ENCODE peak calls at places on chromosomes 3 and 15, in nine cellular contexts. K is CD8-positive, alpha-beta T cell; Z is nephron progenitor cell; P is endothelial cell; O is HFFc6; E is heart right ventricle; N is fibroblast of pulmonary artery; L is epithelial cell of esophagus; Y is GM23338. J is an unnamed sample.

GRCh38 chr15:73322665-73323373 is 45.9 kb downstream of the HCN4 start:
- DNase-seq in O (no peak), Z (no peak), P (no peak), E (no peak), K (no peak), L (no peak), N (no peak), Y (no peak), J (no peak)

GRCh38 chr15:41501191-41501917 is 7.7 kb downstream of the ITPKA start:
- DNase-seq in L (peak; percentile 37), Z (peak; percentile 52), P (peak; percentile 34), O (no peak), N (no peak), Y (peak; percentile 64), E (no peak), K (peak; percentile 35), J (peak; percentile 40)

GRCh38 chr3:12157026-12157425 is 1.7 kb downstream of the TIMP4 start:
- DNase-seq in Y (no peak), P (no peak), L (no peak), Z (no peak), N (no peak), K (no peak), E (no peak), O (no peak), J (no peak)

GRCh38 chr3:12194209-12194608 is 35.5 kb upstream of the TIMP4 start:
- DNase-seq in Y (no peak), O (peak; percentile 79), K (no peak), L (peak; percentile 81), P (no peak), Z (no peak), N (peak; percentile 94), E (no peak), J (no peak)

GRCh38 chr15:83379574-83379973 is 67.6 kb upstream of the SH3GL3 start:
- DNase-seq in K (no peak), L (peak; percentile 95), Y (peak; percentile 59), P (no peak), E (no peak), N (no peak), Z (no peak), O (peak; percentile 49), J (no peak)

GRCh38 chr15:82108489-82109078 is 62.8 kb upstream of the MEX3B start:
- DNase-seq in P (peak; percentile 89), Z (peak; percentile 66), N (peak; percentile 51), Y (peak; percentile 74), E (peak; percentile 32), O (peak; percentile 39), K (peak; percentile 62), L (peak; percentile 67), J (peak; percentile 63)

GRCh38 chr15:55420171-55420871 is 12.0 kb downstream of the PIERCE2 start:
- DNase-seq in L (no peak), Z (no peak), E (no peak), Y (no peak), N (no peak), K (no peak), P (no peak), O (no peak), J (no peak)

GRCh38 chr15:42194502-42194901 is 13.6 kb downstream of the VPS39 start:
- DNase-seq in Y (no peak), L (peak; percentile 92), Z (no peak), P (no peak), O (peak; percentile 21), E (no peak), N (peak; percentile 72), K (no peak), J (no peak)

GRCh38 chr3:81638480-81638879 is 123.0 kb downstream of the GBE1 start:
- DNase-seq in Z (no peak), P (no peak), L (no peak), Y (no peak), O (no peak), K (no peak), E (no peak), N (no peak), J (no peak)

GRCh38 chr15:85401108-85401765 is 20.8 kb downstream of the AKAP13 start:
- DNase-seq in E (no peak), Z (no peak), P (no peak), O (no peak), N (no peak), K (no peak), Y (no peak), L (no peak), J (no peak)

GRCh38 chr3:191523099-191523498 is 62.1 kb downstream of the PYDC2 start:
- DNase-seq in P (no peak), Z (no peak), N (no peak), E (no peak), L (peak; percentile 7), Y (no peak), K (no peak), O (no peak), J (no peak)

GRCh38 chr15:58738051-58738707 is 11.3 kb downstream of the ADAM10 start:
- DNase-seq in E (no peak), O (no peak), Y (no peak), K (no peak), L (peak; percentile 60), P (no peak), N (peak; percentile 76), Z (no peak), J (no peak)

GRCh38 chr3:177284383-177284881 is 87.2 kb upstream of the TBL1XR1 start:
- DNase-seq in L (peak; percentile 49), Y (peak; percentile 89), E (peak; percentile 20), P (no peak), Z (no peak), K (peak; percentile 9), O (no peak), N (peak; percentile 54), J (no peak)

GRCh38 chr3:191139771-191140170 is 59.3 kb upstream of the OSTN start:
- DNase-seq in Y (no peak), Z (no peak), E (no peak), O (no peak), L (no peak), N (no peak), K (no peak), P (no peak), J (no peak)

GRCh38 chr15:101625169-101625568 is 27.0 kb downstream of the TM2D3 start:
- DNase-seq in O (no peak), E (no peak), K (no peak), P (no peak), N (no peak), L (no peak), Z (no peak), Y (no peak), J (no peak)

GRCh38 chr3:174275336-174275735 is 583.8 kb upstream of the NAALADL2 start:
- DNase-seq in L (no peak), O (no peak), Z (no peak), P (no peak), Y (no peak), N (no peak), K (no peak), E (no peak), J (no peak)

GRCh38 chr3:65193531-65193930 is 505.7 kb upstream of the ADAMTS9 start:
- DNase-seq in K (no peak), N (no peak), Z (no peak), E (no peak), P (no peak), L (no peak), Y (no peak), O (no peak), J (no peak)

GRCh38 chr15:75061272-75061671 is 37.9 kb downstream of the PPCDC start:
- DNase-seq in L (no peak), E (peak; percentile 1), P (no peak), Y (no peak), K (no peak), O (peak; percentile 64), Z (no peak), N (no peak), J (no peak)

GRCh38 chr15:84604804-84605203 is 4.0 kb downstream of the ZSCAN2 start:
- DNase-seq in N (no peak), K (peak; percentile 18), L (no peak), P (no peak), Y (no peak), Z (no peak), O (no peak), E (no peak), J (no peak)

GRCh38 chr3:33030802-33031201 is 66.1 kb downstream of the GLB1 start:
- DNase-seq in P (no peak), N (no peak), O (no peak), E (no peak), K (no peak), L (no peak), Y (peak; percentile 44), Z (no peak), J (no peak)
- TF ChIP-seq CTCF in P (no peak), N (no peak), O (no peak), E (no peak), K (no peak), L (no peak), Y (peak; percentile 38), Z (no peak), J (no peak)

DNA sequence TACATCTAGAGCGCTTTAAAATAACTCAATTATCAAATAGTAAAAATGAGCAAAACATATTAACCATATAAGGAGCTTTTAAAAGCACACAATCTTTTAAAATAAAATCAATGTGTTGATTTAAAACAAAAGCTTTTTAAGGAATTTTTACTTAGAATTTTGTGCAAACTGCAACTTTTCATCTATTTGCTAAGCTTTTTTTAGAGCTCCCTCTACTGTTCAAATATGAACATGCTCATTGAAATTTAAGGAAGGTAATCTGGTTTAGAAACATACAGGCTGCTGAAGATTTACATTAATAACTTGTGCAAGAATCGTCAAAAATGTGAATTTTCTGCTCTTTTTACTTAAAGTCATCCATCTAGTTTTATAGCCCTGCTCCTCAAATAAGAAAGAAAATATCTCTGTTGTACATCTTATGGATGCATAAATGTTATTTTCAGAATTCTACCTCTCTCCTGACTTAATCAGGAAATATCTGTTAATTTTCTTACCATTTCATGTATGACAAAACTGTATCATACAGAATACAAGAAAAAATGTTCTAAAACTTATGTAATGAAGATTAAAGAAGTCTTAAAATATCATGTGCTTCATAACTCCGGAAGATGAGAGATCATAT is 469.4 kb upstream of the ROBO2 start:
- DNase-seq in E (no peak), L (peak; percentile 24), K (no peak), Z (no peak), P (no peak), O (peak; percentile 4), Y (peak; percentile 54), N (peak; percentile 11), J (no peak)
- TF ChIP-seq CTCF in E (peak; percentile 67), L (peak; percentile 50), K (no peak), Z (peak; percentile 81), P (peak; percentile 90), O (peak; percentile 81), Y (no peak), N (peak; percentile 47), J (no peak)

DNA sequence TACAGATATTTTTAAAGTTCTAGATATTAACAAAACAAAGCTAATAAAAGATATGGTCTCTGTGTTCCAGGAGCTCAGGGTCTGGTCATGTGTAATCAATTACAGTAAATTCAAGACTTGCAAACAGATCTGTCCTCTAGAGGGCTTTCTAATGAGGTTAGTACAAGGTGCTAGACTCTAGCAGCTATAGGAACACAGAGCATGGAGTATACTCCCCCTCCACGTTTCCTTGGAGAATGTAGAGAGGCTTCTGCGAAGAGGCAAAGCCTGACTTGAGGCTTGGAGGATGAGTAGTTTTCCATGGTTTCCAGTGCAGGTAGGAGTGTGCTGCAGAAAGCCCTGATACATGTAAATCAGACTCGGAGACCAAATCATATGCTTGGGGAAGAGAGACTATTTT is 32.7 kb upstream of the DLG1 start:
- DNase-seq in P (no peak), N (no peak), Z (no peak), E (no peak), L (no peak), Y (peak; percentile 25), O (no peak), K (no peak), J (no peak)
- TF ChIP-seq CTCF in P (no peak), N (peak; percentile 15), Z (no peak), E (no peak), L (no peak), Y (no peak), O (peak; percentile 45), K (no peak), J (no peak)

GRCh38 chr3:34969513-34969912 is 669.8 kb upstream of the ARPP21 start:
- DNase-seq in Y (peak; percentile 23), N (no peak), L (no peak), E (no peak), Z (no peak), K (no peak), P (no peak), O (no peak), J (no peak)
- TF ChIP-seq CTCF in Y (no peak), N (peak; percentile 8), L (no peak), E (no peak), Z (no peak), K (no peak), P (no peak), O (no peak), J (no peak)